ENCODE peak calls at places on chromosomes 2 and 18, in ten cellular contexts. M is NK-92 treated with Interleukin-12 subunit alpha and Interleukin-12 subunit beta, amount 100 ng/mL, for 24 hours; H is foreskin melanocyte; Q is fibroblast of lung; U is stimulated activated CD8-positive, alpha-beta memory T cell treated with anti-CD3 and anti-CD28 coated beads, Interleukin-12 subunit alpha, Interleukin-12 subunit beta, amount 100 ng/mL, for 1 hour; W is COR-L47; L is ACHN; R is stimulated activated CD4-positive, alpha-beta T cell treated with anti-CD3 and anti-CD28 coated beads, Interleukin-1b, Interleukin-23, amount 100 ng/mL, for 24 hours; S is DMS79 treated with DMSO at 0.1 percent for 48 hours; I is KG1. Z is an unnamed sample.

GRCh38 chr2:30293303-30293912 is 62.1 kb downstream of the LBH start:
- DNase-seq in M (no peak), H (no peak), Q (peak), U (no peak), W (no peak), L (peak), R (no peak), S (peak), I (peak), Z (no peak)

GRCh38 chr2:233837694-233838229 is 16.6 kb downstream of the HJURP start:
- DNase-seq in M (no peak), H (no peak), Q (no peak), U (no peak), W (no peak), L (no peak), R (no peak), S (no peak), I (no peak), Z (no peak)

GRCh38 chr18:79699653-79700052 is 20.1 kb downstream of the CTDP1 start:
- DNase-seq in M (no peak), H (no peak), Q (no peak), U (no peak), W (no peak), L (no peak), R (no peak), S (no peak), I (no peak), Z (no peak)

GRCh38 chr2:60331106-60331809 is 222.2 kb downstream of the BCL11A start:
- DNase-seq in M (no peak), H (no peak), Q (no peak), U (no peak), W (no peak), L (no peak), R (no peak), S (peak), I (no peak), Z (no peak)

GRCh38 chr18:49017813-49018552 is 67.2 kb upstream of the SMAD7 start:
- DNase-seq in M (no peak), H (no peak), Q (no peak), U (no peak), W (no peak), L (no peak), R (no peak), S (no peak), I (no peak), Z (no peak)

GRCh38 chr2:61178603-61179545 is 16.9 kb downstream of the C2orf74 start:
- DNase-seq in M (no peak), H (no peak), Q (peak), U (no peak), W (no peak), L (peak), R (no peak), S (no peak), I (no peak), Z (no peak)

GRCh38 chr18:26547302-26548143 is 830 bp downstream of the KCTD1 start:
- DNase-seq in M (no peak), H (no peak), Q (peak), U (peak), W (no peak), L (no peak), R (peak), S (peak), I (no peak), Z (no peak)

GRCh38 chr2:71458413-71459083 is 5.2 kb downstream of the DYSF start:
- DNase-seq in M (no peak), H (no peak), Q (peak), U (no peak), W (no peak), L (peak), R (no peak), S (no peak), I (no peak), Z (no peak)

GRCh38 chr2:217923007-217923686 is 79.6 kb downstream of the TNS1 start:
- DNase-seq in M (no peak), H (no peak), Q (no peak), U (no peak), W (no peak), L (no peak), R (no peak), S (no peak), I (no peak), Z (no peak)

GRCh38 chr18:23207994-23208393 is 72.7 kb downstream of the CABLES1 start:
- DNase-seq in M (no peak), H (no peak), Q (no peak), U (no peak), W (no peak), L (no peak), R (no peak), S (no peak), I (no peak), Z (no peak)

GRCh38 chr18:8706545-8706980 is 1.2 kb downstream of the MTCL1 start:
- DNase-seq in M (no peak), H (no peak), Q (peak), U (no peak), W (no peak), L (no peak), R (no peak), S (no peak), I (no peak), Z (no peak)

GRCh38 chr2:14572588-14573089 is 59.9 kb upstream of the LRATD1 start:
- DNase-seq in M (no peak), H (no peak), Q (no peak), U (no peak), W (no peak), L (no peak), R (no peak), S (no peak), I (no peak), Z (no peak)

GRCh38 chr2:176583530-176584101 is 314.4 kb downstream of the MTX2 start:
- DNase-seq in M (no peak), H (no peak), Q (peak), U (no peak), W (no peak), L (peak), R (no peak), S (no peak), I (no peak), Z (no peak)

GRCh38 chr2:174332607-174333001 is 2.1 kb upstream of the SP9 start:
- DNase-seq in M (no peak), H (no peak), Q (no peak), U (no peak), W (peak), L (no peak), R (no peak), S (peak), I (no peak), Z (no peak)

GRCh38 chr2:43078781-43079755 is 147.3 kb downstream of the ZFP36L2 start:
- DNase-seq in M (no peak), H (no peak), Q (peak), U (no peak), W (no peak), L (no peak), R (no peak), S (no peak), I (no peak), Z (no peak)

GRCh38 chr2:26582890-26583289 is 58.3 kb downstream of the CIB4 start:
- DNase-seq in M (no peak), H (no peak), Q (no peak), U (no peak), W (no peak), L (no peak), R (no peak), S (no peak), I (no peak), Z (no peak)

GRCh38 chr18:24019641-24020331 is 5.2 kb downstream of the TTC39C start:
- DNase-seq in M (peak), H (no peak), Q (peak), U (peak), W (no peak), L (no peak), R (no peak), S (no peak), I (peak), Z (no peak)

GRCh38 chr2:118118479-118118878 is 30.2 kb downstream of the INSIG2 start:
- DNase-seq in M (no peak), H (no peak), Q (no peak), U (no peak), W (no peak), L (no peak), R (no peak), S (no peak), I (no peak), Z (no peak)

GRCh38 chr2:63562751-63563150 is 25.5 kb downstream of the WDPCP start:
- DNase-seq in M (no peak), H (no peak), Q (no peak), U (no peak), W (no peak), L (no peak), R (no peak), S (no peak), I (no peak), Z (no peak)

GRCh38 chr18:62863629-62864028 is 148.3 kb downstream of the PHLPP1 start:
- DNase-seq in M (no peak), H (no peak), Q (peak), U (no peak), W (no peak), L (no peak), R (no peak), S (no peak), I (no peak), Z (no peak)

GRCh38 chr2:106159867-106160785 is 34.0 kb downstream of the UXS1 start:
- DNase-seq in M (no peak), H (no peak), Q (no peak), U (peak), W (no peak), L (no peak), R (no peak), S (no peak), I (peak), Z (no peak)

GRCh38 chr2:182715121-182715895 is 749 bp upstream of the DNAJC10 start:
- DNase-seq in M (no peak), H (peak), Q (peak), U (no peak), W (no peak), L (peak), R (no peak), S (peak), I (peak), Z (no peak)

GRCh38 chr2:226661789-226662545 is 137.7 kb downstream of the IRS1 start:
- DNase-seq in M (no peak), H (peak), Q (peak), U (no peak), W (no peak), L (peak), R (no peak), S (no peak), I (no peak), Z (no peak)

GRCh38 chr2:9984861-9985480 is 33.5 kb downstream of the GRHL1 start:
- DNase-seq in M (no peak), H (no peak), Q (peak), U (no peak), W (no peak), L (no peak), R (no peak), S (no peak), I (no peak), Z (no peak)

GRCh38 chr18:80251700-80252099 is 4.4 kb upstream of the PARD6G start:
- DNase-seq in M (no peak), H (peak), Q (no peak), U (no peak), W (no peak), L (no peak), R (no peak), S (no peak), I (no peak), Z (no peak)

GRCh38 chr18:73283788-73284187 is 416.0 kb upstream of the NETO1 start:
- DNase-seq in M (no peak), H (no peak), Q (peak), U (no peak), W (no peak), L (peak), R (no peak), S (no peak), I (no peak), Z (no peak)

Z was measured in NCI-H2081 treated with DMSO at 0.1 percent for 48 hours.